ENCODE peak calls at places on chromosomes 3 and 15, in eight cellular contexts. Y is activated CD4-positive, alpha-beta T cell treated with anti-CD3 and anti-CD28 coated beads, Interleukin-2, amount 10 ng/mL, durations not matched to agents 24 days and 14 days; J is cardiac muscle cell; D is HS-5; A is SHP77; O is choroid plexus epithelial cell; U is Jurkat, Clone E6-1; L is mesendoderm. K is an unnamed sample.

GRCh38 chr3:59570816-59571215 is 521.0 kb upstream of the CFAP20DC start:
- DNase-seq in Y (no peak), J (no peak), D (no peak), A (no peak), O (no peak), U (no peak), L (peak; percentile 65), K (no peak)

GRCh38 chr3:115072265-115073008 is 74.7 kb downstream of the ZBTB20 start:
- DNase-seq in Y (no peak), J (peak; percentile 64), D (no peak), A (no peak), O (peak; percentile 36), U (no peak), L (no peak), K (no peak)

GRCh38 chr3:65927576-65927975 is 111.1 kb downstream of the MAGI1 start:
- DNase-seq in Y (no peak), J (no peak), D (no peak), A (no peak), O (peak; percentile 8), U (no peak), L (peak; percentile 38), K (no peak)

GRCh38 chr3:167736264-167736787 is 805 bp downstream of the SERPINI1 start:
- DNase-seq in Y (no peak), J (no peak), D (no peak), A (no peak), O (no peak), U (no peak), L (no peak), K (no peak)

GRCh38 chr3:125433091-125433534 is 58.0 kb upstream of the ZNF148 start:
- DNase-seq in Y (no peak), J (no peak), D (no peak), A (no peak), O (no peak), U (no peak), L (no peak), K (no peak)

GRCh38 chr15:80604583-80605506 is 90.3 kb upstream of the ABHD17C start:
- DNase-seq in Y (no peak), J (no peak), D (no peak), A (no peak), O (no peak), U (no peak), L (peak; percentile 52), K (no peak)

GRCh38 chr3:17985658-17986392 is 243.4 kb upstream of the TBC1D5 start:
- DNase-seq in Y (no peak), J (no peak), D (no peak), A (no peak), O (no peak), U (peak; percentile 75), L (no peak), K (no peak)

GRCh38 chr3:183699238-183699947 is 1.8 kb downstream of the YEATS2 start:
- DNase-seq in Y (no peak), J (no peak), D (no peak), A (no peak), O (no peak), U (no peak), L (peak; percentile 40), K (no peak)

GRCh38 chr3:118932822-118933558 is 101.7 kb downstream of the IGSF11 start:
- DNase-seq in Y (no peak), J (no peak), D (no peak), A (no peak), O (no peak), U (no peak), L (no peak), K (no peak)

GRCh38 chr15:60932051-60932915 is 296.8 kb downstream of the RORA start:
- DNase-seq in Y (peak; percentile 72), J (peak; percentile 73), D (peak; percentile 72), A (no peak), O (peak; percentile 45), U (peak; percentile 19), L (peak; percentile 66), K (peak; percentile 54)

GRCh38 chr3:120741837-120742197 is 499 bp downstream of the RABL3 start:
- DNase-seq in Y (no peak), J (peak; percentile 60), D (peak; percentile 49), A (no peak), O (no peak), U (no peak), L (no peak), K (no peak)

GRCh38 chr3:120441776-120442175 is 9.0 kb downstream of the FSTL1 start:
- DNase-seq in Y (no peak), J (no peak), D (no peak), A (no peak), O (no peak), U (no peak), L (no peak), K (no peak)

GRCh38 chr15:29925227-29926082 is 103.2 kb upstream of the TJP1 start:
- DNase-seq in Y (peak; percentile 57), J (peak; percentile 87), D (no peak), A (peak; percentile 43), O (peak; percentile 95), U (peak; percentile 45), L (peak; percentile 94), K (peak; percentile 60)

GRCh38 chr15:60408438-60409105 is 10.8 kb upstream of the ANXA2 start:
- DNase-seq in Y (no peak), J (peak; percentile 80), D (peak; percentile 88), A (no peak), O (peak; percentile 77), U (peak; percentile 50), L (no peak), K (no peak)

GRCh38 chr3:128316456-128316855 is 150.2 kb downstream of the DNAJB8 start:
- DNase-seq in Y (peak; percentile 86), J (peak; percentile 66), D (no peak), A (no peak), O (peak; percentile 45), U (peak; percentile 99), L (no peak), K (peak; percentile 64)

GRCh38 chr3:12758025-12758830 is 831 bp downstream of the TMEM40 start:
- DNase-seq in Y (no peak), J (peak; percentile 81), D (no peak), A (no peak), O (peak; percentile 93), U (no peak), L (no peak), K (no peak)

GRCh38 chr3:157160652-157161480 is 919 bp upstream of the CCNL1 start:
- DNase-seq in Y (peak; percentile 90), J (peak; percentile 97), D (peak; percentile 84), A (peak; percentile 44), O (peak; percentile 98), U (no peak), L (peak; percentile 68), K (peak; percentile 76)

GRCh38 chr15:29094711-29095110 is 174.9 kb downstream of the NSMCE3 start:
- DNase-seq in Y (no peak), J (no peak), D (no peak), A (no peak), O (no peak), U (no peak), L (no peak), K (no peak)

GRCh38 chr15:46441294-46442062 is 806.6 kb downstream of the SQOR start:
- DNase-seq in Y (no peak), J (no peak), D (peak; percentile 75), A (no peak), O (no peak), U (no peak), L (no peak), K (no peak)

GRCh38 chr3:138686771-138687221 is 78.2 kb downstream of the FAIM start:
- DNase-seq in Y (no peak), J (peak; percentile 91), D (peak; percentile 65), A (no peak), O (peak; percentile 95), U (peak; percentile 89), L (no peak), K (no peak)

GRCh38 chr15:34366271-34367043 is 539 bp downstream of the LPCAT4 start:
- DNase-seq in Y (peak; percentile 88), J (peak; percentile 67), D (no peak), A (peak; percentile 55), O (peak; percentile 26), U (peak; percentile 34), L (peak; percentile 97), K (peak; percentile 72)

GRCh38 chr15:69664572-69665326 is 212.1 kb downstream of the RPLP1 start:
- DNase-seq in Y (no peak), J (no peak), D (no peak), A (no peak), O (no peak), U (no peak), L (no peak), K (no peak)

GRCh38 chr3:11288021-11288491 is 15.9 kb downstream of the ATG7 start:
- DNase-seq in Y (no peak), J (peak; percentile 61), D (no peak), A (no peak), O (peak; percentile 48), U (no peak), L (no peak), K (no peak)

GRCh38 chr3:128504957-128505730 is 12.1 kb upstream of the GATA2 start:
- DNase-seq in Y (peak; percentile 45), J (no peak), D (no peak), A (no peak), O (no peak), U (no peak), L (peak; percentile 72), K (no peak)

GRCh38 chr3:52824037-52824436 is 6.4 kb downstream of the ITIH4 start:
- DNase-seq in Y (no peak), J (no peak), D (no peak), A (no peak), O (no peak), U (no peak), L (no peak), K (no peak)

K was measured in activated CD8-positive, alpha-beta T cell treated with anti-CD3 and anti-CD28 coated beads for 36 hours.